ENCODE peak calls at places on chromosome 6, in eight cellular contexts. H is NCI-H2029; G is stimulated activated CD4-positive, alpha-beta T cell treated with anti-CD3 and anti-CD28 coated beads, Interleukin-4, amount 100 ng/mL, for 1 hour; B is NCI-H1092 treated with DMSO at 0.1 percent for 48 hours; A is GM13977; W is activated naive CD8-positive, alpha-beta T cell treated with anti-CD3 and anti-CD28 coated beads for 36 hours; O is mesendoderm; Q is neural crest cell. E is an unnamed sample.

GRCh38 chr6:128712898-128713297 is 170.0 kb upstream of the LAMA2 start:
- DNase-seq in H (no peak), G (no peak), B (no peak), A (no peak), W (no peak), O (no peak), Q (no peak), E (no peak)

GRCh38 chr6:148218542-148219258 is 123.9 kb upstream of the SASH1 start:
- DNase-seq in H (no peak), G (no peak), B (no peak), A (no peak), W (no peak), O (no peak), Q (no peak), E (no peak)

GRCh38 chr6:106574729-106575458 is 54.4 kb downstream of the RTN4IP1 start:
- DNase-seq in H (no peak), G (no peak), B (no peak), A (no peak), W (no peak), O (peak), Q (no peak), E (no peak)

GRCh38 chr6:89790403-89790802 is 29.2 kb downstream of the MDN1 start:
- DNase-seq in H (no peak), G (no peak), B (no peak), A (no peak), W (no peak), O (no peak), Q (no peak), E (no peak)

GRCh38 chr6:163416640-163417253 is 2.2 kb downstream of the QKI start:
- DNase-seq in H (no peak), G (no peak), B (peak), A (no peak), W (no peak), O (peak), Q (peak), E (no peak)

GRCh38 chr6:43469947-43470346 is 7.4 kb upstream of the TJAP1 start:
- DNase-seq in H (no peak), G (no peak), B (no peak), A (no peak), W (no peak), O (no peak), Q (no peak), E (no peak)

GRCh38 chr6:66849843-66850242 is 1142.8 kb upstream of the EYS start:
- DNase-seq in H (no peak), G (no peak), B (no peak), A (no peak), W (no peak), O (no peak), Q (no peak), E (no peak)

GRCh38 chr6:5115168-5115567 is 30.0 kb downstream of the PPP1R3G start:
- DNase-seq in H (no peak), G (no peak), B (no peak), A (no peak), W (no peak), O (no peak), Q (no peak), E (no peak)

GRCh38 chr6:34888441-34888820 is 589 bp upstream of the TAF11 start:
- DNase-seq in H (no peak), G (no peak), B (peak), A (no peak), W (no peak), O (no peak), Q (no peak), E (no peak)

GRCh38 chr6:154617175-154617574 is 106.7 kb upstream of the CNKSR3 start:
- DNase-seq in H (no peak), G (no peak), B (no peak), A (no peak), W (no peak), O (no peak), Q (no peak), E (no peak)

GRCh38 chr6:159217595-159218275 is 48.5 kb downstream of the FNDC1 start:
- DNase-seq in H (peak), G (peak), B (peak), A (peak), W (peak), O (peak), Q (peak), E (peak)

E was measured in GM12892.